ENCODE peak calls at places on chromosomes 1 and 21, in five cellular contexts. One of them, this sample, is unnamed.

GRCh38 chr1:155379180-155379876 is 58.6 kb downstream of the RUSC1 start:
- DNase-seq in GM23338: peak; percentile 74
- DNase-seq in PC-9: no peak
- DNase-seq in PC-3: peak; percentile 10
- DNase-seq in OCI-LY7: peak; percentile 37
- DNase-seq in this sample: no peak

GRCh38 chr1:208228550-208228949 is 15.6 kb downstream of the PLXNA2 start:
- DNase-seq in PC-9: no peak
- DNase-seq in PC-3: no peak
- DNase-seq in OCI-LY7: no peak
- DNase-seq in GM23338: no peak
- DNase-seq in this sample: no peak

GRCh38 chr21:36773111-36773510 is 74.2 kb downstream of the SIM2 start:
- DNase-seq in GM23338: no peak
- DNase-seq in PC-9: peak; percentile 68
- DNase-seq in OCI-LY7: no peak
- DNase-seq in PC-3: peak; percentile 82
- DNase-seq in this sample: peak; percentile 34

GRCh38 chr1:94729287-94729686 is 90.9 kb upstream of the SLC44A3 start:
- DNase-seq in PC-9: no peak
- DNase-seq in PC-3: peak; percentile 50
- DNase-seq in GM23338: no peak
- DNase-seq in OCI-LY7: no peak
- DNase-seq in this sample: no peak

GRCh38 chr21:36079010-36079649 is 9.3 kb downstream of the CBR1 start:
- DNase-seq in PC-9: no peak
- DNase-seq in GM23338: no peak
- DNase-seq in PC-3: no peak
- DNase-seq in OCI-LY7: no peak
- DNase-seq in this sample: no peak

GRCh38 chr1:147264158-147264768 is 21.8 kb downstream of the CHD1L start:
- DNase-seq in PC-3: peak; percentile 70
- DNase-seq in GM23338: no peak
- DNase-seq in OCI-LY7: no peak
- DNase-seq in PC-9: no peak
- DNase-seq in this sample: no peak

GRCh38 chr1:35220976-35221375 is 28.0 kb upstream of the SFPQ start:
- DNase-seq in OCI-LY7: peak; percentile 46
- DNase-seq in PC-9: no peak
- DNase-seq in PC-3: peak; percentile 39
- DNase-seq in GM23338: peak; percentile 82
- DNase-seq in this sample: peak; percentile 11

GRCh38 chr1:93080424-93080823 is 1.3 kb downstream of the MTF2 start:
- DNase-seq in PC-3: peak; percentile 74
- DNase-seq in GM23338: peak; percentile 73
- DNase-seq in PC-9: peak; percentile 71
- DNase-seq in OCI-LY7: peak; percentile 86
- DNase-seq in this sample: peak; percentile 73

GRCh38 chr1:91569411-91570104 is 68.9 kb downstream of the CDC7 start:
- DNase-seq in PC-3: peak; percentile 85
- DNase-seq in OCI-LY7: no peak
- DNase-seq in GM23338: no peak
- DNase-seq in PC-9: peak; percentile 89
- DNase-seq in this sample: peak; percentile 45

GRCh38 chr1:92476071-92476607 is 10.6 kb downstream of the GFI1 start:
- DNase-seq in PC-3: no peak
- DNase-seq in GM23338: peak; percentile 37
- DNase-seq in OCI-LY7: peak; percentile 68
- DNase-seq in PC-9: no peak
- DNase-seq in this sample: no peak

GRCh38 chr1:54334996-54335395 is 71.2 kb downstream of the SSBP3 start:
- DNase-seq in GM23338: no peak
- DNase-seq in PC-9: no peak
- DNase-seq in PC-3: no peak
- DNase-seq in OCI-LY7: no peak
- DNase-seq in this sample: peak; percentile 35

GRCh38 chr1:190479028-190479427 is 1.4 kb upstream of the BRINP3 start:
- DNase-seq in GM23338: peak; percentile 65
- DNase-seq in PC-9: no peak
- DNase-seq in OCI-LY7: no peak
- DNase-seq in PC-3: no peak
- DNase-seq in this sample: peak; percentile 63

GRCh38 chr1:171934664-171935063 is 93.4 kb downstream of the DNM3 start:
- DNase-seq in GM23338: no peak
- DNase-seq in OCI-LY7: no peak
- DNase-seq in PC-3: no peak
- DNase-seq in PC-9: no peak
- DNase-seq in this sample: no peak

GRCh38 chr1:239361403-239361802 is 25.0 kb upstream of the CHRM3 start:
- DNase-seq in GM23338: no peak
- DNase-seq in PC-3: peak; percentile 84
- DNase-seq in PC-9: no peak
- DNase-seq in OCI-LY7: no peak
- DNase-seq in this sample: peak; percentile 28

GRCh38 chr1:117389284-117389683 is 22.0 kb downstream of the MAN1A2 start:
- DNase-seq in GM23338: no peak
- DNase-seq in PC-9: no peak
- DNase-seq in OCI-LY7: no peak
- DNase-seq in PC-3: no peak
- DNase-seq in this sample: no peak

GRCh38 chr1:11337536-11338350 is 64.7 kb downstream of the UBIAD1 start:
- DNase-seq in OCI-LY7: peak; percentile 71
- DNase-seq in GM23338: peak; percentile 82
- DNase-seq in PC-3: peak; percentile 54
- DNase-seq in PC-9: no peak
- DNase-seq in this sample: peak; percentile 67

GRCh38 chr1:185804608-185805007 is 70.4 kb downstream of the HMCN1 start:
- DNase-seq in PC-3: no peak
- DNase-seq in GM23338: no peak
- DNase-seq in PC-9: no peak
- DNase-seq in OCI-LY7: no peak
- DNase-seq in this sample: no peak

GRCh38 chr1:23958810-23959460 is 693 bp upstream of the PNRC2 start:
- DNase-seq in GM23338: peak; percentile 82
- DNase-seq in OCI-LY7: peak; percentile 98
- DNase-seq in PC-3: peak; percentile 83
- DNase-seq in PC-9: peak; percentile 75
- DNase-seq in this sample: peak; percentile 92

GRCh38 chr1:78178816-78179215 is 133.1 kb downstream of the GIPC2 start:
- DNase-seq in OCI-LY7: no peak
- DNase-seq in PC-9: no peak
- DNase-seq in GM23338: no peak
- DNase-seq in PC-3: no peak
- DNase-seq in this sample: no peak

GRCh38 chr1:209080170-209080781 is 503.2 kb upstream of the CAMK1G start:
- DNase-seq in OCI-LY7: no peak
- DNase-seq in PC-9: peak; percentile 42
- DNase-seq in GM23338: no peak
- DNase-seq in PC-3: peak; percentile 77
- DNase-seq in this sample: no peak

GRCh38 chr1:77370588-77371306 is 88.9 kb downstream of the AK5 start:
- DNase-seq in OCI-LY7: no peak
- DNase-seq in PC-3: peak; percentile 88
- DNase-seq in GM23338: no peak
- DNase-seq in PC-9: no peak
- DNase-seq in this sample: no peak

GRCh38 chr1:205947024-205947423 is 3.8 kb upstream of the SLC26A9 start:
- DNase-seq in OCI-LY7: no peak
- DNase-seq in PC-9: peak; percentile 86
- DNase-seq in GM23338: no peak
- DNase-seq in PC-3: peak; percentile 65
- DNase-seq in this sample: no peak

GRCh38 chr1:222582099-222582774 is 7.5 kb downstream of the TAF1A start:
- DNase-seq in OCI-LY7: no peak
- DNase-seq in PC-3: peak; percentile 97
- DNase-seq in PC-9: peak; percentile 84
- DNase-seq in GM23338: no peak
- DNase-seq in this sample: no peak

GRCh38 chr21:44880762-44881585 is 7.5 kb upstream of the PTTG1IP start:
- DNase-seq in PC-9: peak; percentile 51
- DNase-seq in GM23338: no peak
- DNase-seq in OCI-LY7: peak; percentile 36
- DNase-seq in PC-3: peak; percentile 72
- DNase-seq in this sample: no peak

GRCh38 chr21:44875341-44875740 is 1.9 kb upstream of the PTTG1IP start:
- DNase-seq in PC-9: peak; percentile 51
- DNase-seq in PC-3: peak; percentile 51
- DNase-seq in GM23338: no peak
- DNase-seq in OCI-LY7: peak; percentile 34
- DNase-seq in this sample: no peak

GRCh38 chr1:209220048-209220524 is 363.4 kb upstream of the CAMK1G start:
- DNase-seq in OCI-LY7: no peak
- DNase-seq in PC-3: no peak
- DNase-seq in GM23338: no peak
- DNase-seq in PC-9: no peak
- DNase-seq in this sample: no peak

GRCh38 chr1:15525043-15525958 is 1.3 kb upstream of the CASP9 start:
- DNase-seq in PC-3: peak; percentile 97
- DNase-seq in OCI-LY7: peak; percentile 24
- DNase-seq in PC-9: no peak
- DNase-seq in GM23338: peak; percentile 62
- DNase-seq in this sample: peak; percentile 31

GRCh38 chr1:77319036-77319705 is 37.4 kb downstream of the AK5 start:
- DNase-seq in PC-3: peak; percentile 48
- DNase-seq in OCI-LY7: no peak
- DNase-seq in PC-9: no peak
- DNase-seq in GM23338: no peak
- DNase-seq in this sample: no peak

GRCh38 chr1:145690587-145691558 is 16.3 kb downstream of the PDZK1 start:
- DNase-seq in PC-3: peak; percentile 43
- DNase-seq in GM23338: no peak
- DNase-seq in OCI-LY7: no peak
- DNase-seq in PC-9: peak; percentile 45
- DNase-seq in this sample: no peak

GRCh38 chr1:37410080-37410479 is 64.3 kb upstream of the ZC3H12A start:
- DNase-seq in OCI-LY7: no peak
- DNase-seq in PC-3: no peak
- DNase-seq in GM23338: peak; percentile 37
- DNase-seq in PC-9: no peak
- DNase-seq in this sample: no peak

GRCh38 chr1:175600721-175601440 is 142.5 kb downstream of the TNR start:
- DNase-seq in PC-9: no peak
- DNase-seq in OCI-LY7: peak; percentile 72
- DNase-seq in PC-3: no peak
- DNase-seq in GM23338: no peak
- DNase-seq in this sample: no peak
- H3K4me3 ChIP-seq in PC-9: no peak overlapping the region
- H3K4me3 ChIP-seq in OCI-LY7: peak overlapping the region; percentile 59
- H3K4me3 ChIP-seq in PC-3: no peak overlapping the region
- H3K4me3 ChIP-seq in GM23338: no peak overlapping the region
- H3K4me3 ChIP-seq in this sample: no peak overlapping the region

GRCh38 chr1:81007024-81007423 is 793.7 kb upstream of the ADGRL2 start:
- DNase-seq in OCI-LY7: no peak
- DNase-seq in PC-9: no peak
- DNase-seq in PC-3: no peak
- DNase-seq in GM23338: no peak
- DNase-seq in this sample: no peak

GRCh38 chr1:81004011-81004410 is 796.7 kb upstream of the ADGRL2 start:
- DNase-seq in GM23338: no peak
- DNase-seq in PC-9: no peak
- DNase-seq in OCI-LY7: no peak
- DNase-seq in PC-3: no peak
- DNase-seq in this sample: no peak

GRCh38 chr1:81010156-81010555 is 790.6 kb upstream of the ADGRL2 start:
- DNase-seq in PC-9: no peak
- DNase-seq in GM23338: no peak
- DNase-seq in OCI-LY7: no peak
- DNase-seq in PC-3: no peak
- DNase-seq in this sample: no peak

GRCh38 chr1:81008298-81008697 is 792.4 kb upstream of the ADGRL2 start:
- DNase-seq in GM23338: no peak
- DNase-seq in PC-9: no peak
- DNase-seq in OCI-LY7: no peak
- DNase-seq in PC-3: no peak
- DNase-seq in this sample: no peak
- H3K27ac ChIP-seq in GM23338: no peak overlapping the region
- H3K27ac ChIP-seq in PC-9: no peak overlapping the region
- H3K27ac ChIP-seq in OCI-LY7: no peak overlapping the region
- H3K27ac ChIP-seq in PC-3: no peak overlapping the region
- H3K27ac ChIP-seq in this sample: no peak overlapping the region

GRCh38 chr1:116333171-116334014 is 39.7 kb upstream of the ATP1A1 start:
- DNase-seq in PC-3: no peak
- DNase-seq in OCI-LY7: peak; percentile 39
- DNase-seq in PC-9: no peak
- DNase-seq in GM23338: no peak
- DNase-seq in this sample: no peak
- H3K9me2 ChIP-seq in PC-3: no peaks in the 10 kb centered on the region
- H3K9me2 ChIP-seq in OCI-LY7: no peaks in the 10 kb centered on the region
- H3K9me2 ChIP-seq in PC-9: no peaks in the 10 kb centered on the region
- H3K9me2 ChIP-seq in GM23338: peaks cover 3% of the 10 kb centered on the region
- H3K9me2 ChIP-seq in this sample: no peaks in the 10 kb centered on the region

GRCh38 chr21:41507521-41508414 is at the start of gene TMPRSS2:
- DNase-seq in GM23338: peak; percentile 80
- DNase-seq in PC-3: peak; percentile 68
- DNase-seq in PC-9: peak; percentile 55
- DNase-seq in OCI-LY7: no peak
- DNase-seq in this sample: peak; percentile 91

GRCh38 chr21:41508415-41509205 is 652 bp upstream of the TMPRSS2 start:
- DNase-seq in PC-3: no peak
- DNase-seq in OCI-LY7: no peak
- DNase-seq in PC-9: no peak
- DNase-seq in GM23338: peak; percentile 65
- DNase-seq in this sample: peak; percentile 51

GRCh38 chr21:41506005-41506404 is 2.0 kb downstream of the TMPRSS2 start:
- DNase-seq in PC-3: no peak
- DNase-seq in GM23338: no peak
- DNase-seq in OCI-LY7: no peak
- DNase-seq in PC-9: no peak
- DNase-seq in this sample: no peak

GRCh38 chr21:41509206-41509496 is 1.2 kb upstream of the TMPRSS2 start:
- DNase-seq in PC-3: no peak
- DNase-seq in OCI-LY7: no peak
- DNase-seq in PC-9: no peak
- DNase-seq in GM23338: no peak
- DNase-seq in this sample: no peak

GRCh38 chr21:41506526-41507520 is 1.1 kb downstream of the TMPRSS2 start:
- DNase-seq in OCI-LY7: no peak
- DNase-seq in PC-3: peak; percentile 51
- DNase-seq in PC-9: no peak
- DNase-seq in GM23338: peak; percentile 63
- DNase-seq in this sample: no peak
- H3K4me3 ChIP-seq in OCI-LY7: no peak overlapping the region
- H3K4me3 ChIP-seq in PC-3: peak overlapping the region; percentile 83
- H3K4me3 ChIP-seq in PC-9: peak overlapping the region; percentile 61
- H3K4me3 ChIP-seq in GM23338: peak overlapping the region; percentile 83
- H3K4me3 ChIP-seq in this sample: peak overlapping the region; percentile 75

GRCh38 chr1:116152950-116153691 is 41.9 kb downstream of the MAB21L3 start:
- DNase-seq in PC-9: no peak
- DNase-seq in PC-3: no peak
- DNase-seq in OCI-LY7: no peak
- DNase-seq in GM23338: no peak
- DNase-seq in this sample: peak; percentile 56
- H3K27ac ChIP-seq in PC-9: no peak overlapping the region
- H3K27ac ChIP-seq in PC-3: no peak overlapping the region
- H3K27ac ChIP-seq in OCI-LY7: no peak overlapping the region
- H3K27ac ChIP-seq in GM23338: no peak overlapping the region
- H3K27ac ChIP-seq in this sample: peak overlapping the region; percentile 72